ENCODE peak calls at places on chromosome 18, in four cellular contexts. D is SK-N-SH, J is HepG2, U is HCT116. R is an unnamed sample.

GRCh38 chr18:79798346-79798998 is 734 bp downstream of the KCNG2 start:
- DNase-seq in J (no peak), U (no peak), D (no peak), R (no peak)

GRCh38 chr18:46471809-46472498 is 185.1 kb downstream of the LOXHD1 start:
- DNase-seq in U (no peak), D (no peak), J (no peak), R (no peak)

GRCh38 chr18:61475931-61476330 is 142.7 kb downstream of the CDH20 start:
- DNase-seq in J (no peak), U (no peak), D (no peak), R (no peak)

GRCh38 chr18:80196528-80197320 is 50.6 kb downstream of the PARD6G start:
- DNase-seq in U (no peak), D (no peak), J (no peak), R (no peak)

GRCh38 chr18:13800505-13801259 is 23.3 kb upstream of the MC5R start:
- DNase-seq in J (peak), D (peak), U (peak), R (peak)

GRCh38 chr18:44128365-44128764 is 552.3 kb upstream of the SETBP1 start:
- DNase-seq in J (no peak), D (no peak), U (no peak), R (no peak)

GRCh38 chr18:25326231-25327042 is 25.5 kb downstream of the ZNF521 start:
- DNase-seq in J (no peak), D (no peak), U (no peak), R (no peak)

GRCh38 chr18:79572848-79573451 is 106.7 kb upstream of the CTDP1 start:
- DNase-seq in D (no peak), U (no peak), J (no peak), R (no peak)

GRCh38 chr18:27583021-27583420 is 397.9 kb upstream of the CHST9 start:
- DNase-seq in J (no peak), D (no peak), U (no peak), R (no peak)

GRCh38 chr18:63366270-63366990 is 576 bp downstream of the KDSR start:
- DNase-seq in D (peak), U (peak), J (peak), R (peak)

GRCh38 chr18:63949068-63949737 is at the start of gene HMSD:
- DNase-seq in D (peak), U (peak), J (no peak), R (peak)

GRCh38 chr18:21991081-21991534 is 178.3 kb upstream of the GATA6 start:
- DNase-seq in D (no peak), J (peak), U (no peak), R (no peak)

GRCh38 chr18:63160172-63160995 is 159.2 kb downstream of the BCL2 start:
- DNase-seq in D (no peak), U (no peak), J (no peak), R (no peak)

GRCh38 chr18:7164610-7165009 is 47.0 kb upstream of the LAMA1 start:
- DNase-seq in D (no peak), J (no peak), U (no peak), R (no peak)

GRCh38 chr18:58316400-58316942 is 272.4 kb downstream of the NEDD4L start:
- DNase-seq in J (no peak), U (no peak), D (no peak), R (no peak)

GRCh38 chr18:48765053-48765452 is 185.7 kb downstream of the SMAD7 start:
- DNase-seq in D (no peak), J (no peak), U (no peak), R (no peak)

GRCh38 chr18:78641689-78642231 is 337.9 kb upstream of the SALL3 start:
- DNase-seq in U (no peak), J (no peak), D (no peak), R (no peak)

GRCh38 chr18:13611616-13612110 is 114.7 kb downstream of the FAM210A start:
- DNase-seq in J (no peak), U (no peak), D (peak), R (no peak)

GRCh38 chr18:80184243-80184772 is 63.0 kb downstream of the PARD6G start:
- DNase-seq in U (no peak), D (no peak), J (no peak), R (no peak)

GRCh38 chr18:60191926-60192325 is 180.6 kb downstream of the MC4R start:
- DNase-seq in U (no peak), J (no peak), D (no peak), R (no peak)

GRCh38 chr18:62877448-62878221 is 162.3 kb downstream of the PHLPP1 start:
- DNase-seq in U (no peak), J (peak), D (no peak), R (no peak)

GRCh38 chr18:59042477-59042842 is 97.2 kb upstream of the SEC11C start:
- DNase-seq in J (no peak), U (no peak), D (no peak), R (no peak)

GRCh38 chr18:59033361-59033760 is 106.3 kb upstream of the SEC11C start:
- DNase-seq in J (no peak), D (no peak), U (no peak), R (no peak)

GRCh38 chr18:62452280-62452824 is 70.5 kb upstream of the ZCCHC2 start:
- DNase-seq in U (no peak), D (no peak), J (peak), R (no peak)

GRCh38 chr18:8409151-8409550 is 200.1 kb upstream of the RAB12 start:
- DNase-seq in D (no peak), J (no peak), U (no peak), R (no peak)

GRCh38 chr18:6613581-6613980 is 115.9 kb upstream of the ARHGAP28 start:
- DNase-seq in D (no peak), J (no peak), U (no peak), R (no peak)

GRCh38 chr18:11089931-11090715 is 59.2 kb downstream of the PIEZO2 start:
- DNase-seq in J (no peak), U (no peak), D (no peak), R (no peak)

GRCh38 chr18:59575995-59576394 is 121.2 kb downstream of the CCBE1 start:
- DNase-seq in U (no peak), J (no peak), D (no peak), R (no peak)

GRCh38 chr18:13447621-13448020 is 229.1 kb downstream of the LDLRAD4 start:
- DNase-seq in D (peak), J (no peak), U (no peak), R (no peak)

GRCh38 chr18:74534981-74535649 is 815 bp downstream of the CNDP1 start:
- DNase-seq in U (no peak), J (no peak), D (no peak), R (no peak)

GRCh38 chr18:53070706-53071105 is 730.7 kb downstream of the DCC start:
- DNase-seq in J (no peak), D (no peak), U (no peak), R (no peak)

GRCh38 chr18:3525870-3526420 is 76.0 kb downstream of the TGIF1 start:
- DNase-seq in J (no peak), U (no peak), D (no peak), R (peak)
- TF ChIP-seq ELF1 in J (no peak), U (no peak), D (no peak), R (no peak)

GRCh38 chr18:26479686-26480079 is 68.7 kb downstream of the KCTD1 start:
- DNase-seq in J (no peak), D (no peak), U (no peak), R (no peak)

GRCh38 chr18:26479065-26479685 is 69.2 kb downstream of the KCTD1 start:
- DNase-seq in D (no peak), J (no peak), U (no peak), R (no peak)

GRCh38 chr18:26483633-26484032 is 64.7 kb downstream of the KCTD1 start:
- DNase-seq in D (no peak), U (no peak), J (no peak), R (no peak)

GRCh38 chr18:26480897-26481795 is 67.2 kb downstream of the KCTD1 start:
- DNase-seq in J (peak), U (peak), D (no peak), R (no peak)

GRCh38 chr18:26482567-26482966 is 65.8 kb downstream of the KCTD1 start:
- DNase-seq in U (no peak), D (no peak), J (no peak), R (no peak)
- TF ChIP-seq ELF1 in U (no peak), D (no peak), J (no peak), R (no peak)

DNA sequence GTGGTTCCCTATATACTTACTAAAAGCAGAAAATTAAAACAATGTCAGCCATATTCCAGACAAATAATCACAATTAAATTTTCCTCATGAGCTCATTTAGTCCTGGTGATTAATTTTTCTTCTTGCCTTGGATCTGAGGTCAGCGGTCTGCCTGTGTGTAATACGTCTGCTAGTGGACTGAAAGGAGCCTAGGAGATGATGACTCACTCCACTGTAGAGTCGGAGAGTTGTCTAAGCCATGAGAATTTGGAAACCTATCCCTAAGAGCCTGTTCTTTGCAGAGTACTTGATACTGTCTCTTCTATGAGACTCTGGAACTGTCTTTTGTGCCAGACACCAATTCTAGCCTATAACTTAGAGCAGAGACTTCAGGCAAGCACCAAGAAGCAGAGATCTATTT is 94.2 kb upstream of the RAB27B start:
- DNase-seq in U (no peak), D (no peak), J (no peak), R (peak)
- TF ChIP-seq ELF1 in U (no peak), D (no peak), J (no peak), R (no peak)

GRCh38 chr18:23334569-23334968 is 118.5 kb upstream of the RIOK3 start:
- DNase-seq in D (no peak), U (no peak), J (no peak), R (no peak)

GRCh38 chr18:23332356-23332755 is 120.7 kb upstream of the RIOK3 start:
- DNase-seq in U (no peak), J (no peak), D (no peak), R (no peak)

GRCh38 chr18:23330423-23330822 is 122.7 kb upstream of the RIOK3 start:
- DNase-seq in D (no peak), J (no peak), U (no peak), R (no peak)

GRCh38 chr18:23333827-23334226 is 119.3 kb upstream of the RIOK3 start:
- DNase-seq in J (no peak), D (no peak), U (no peak), R (no peak)

DNA sequence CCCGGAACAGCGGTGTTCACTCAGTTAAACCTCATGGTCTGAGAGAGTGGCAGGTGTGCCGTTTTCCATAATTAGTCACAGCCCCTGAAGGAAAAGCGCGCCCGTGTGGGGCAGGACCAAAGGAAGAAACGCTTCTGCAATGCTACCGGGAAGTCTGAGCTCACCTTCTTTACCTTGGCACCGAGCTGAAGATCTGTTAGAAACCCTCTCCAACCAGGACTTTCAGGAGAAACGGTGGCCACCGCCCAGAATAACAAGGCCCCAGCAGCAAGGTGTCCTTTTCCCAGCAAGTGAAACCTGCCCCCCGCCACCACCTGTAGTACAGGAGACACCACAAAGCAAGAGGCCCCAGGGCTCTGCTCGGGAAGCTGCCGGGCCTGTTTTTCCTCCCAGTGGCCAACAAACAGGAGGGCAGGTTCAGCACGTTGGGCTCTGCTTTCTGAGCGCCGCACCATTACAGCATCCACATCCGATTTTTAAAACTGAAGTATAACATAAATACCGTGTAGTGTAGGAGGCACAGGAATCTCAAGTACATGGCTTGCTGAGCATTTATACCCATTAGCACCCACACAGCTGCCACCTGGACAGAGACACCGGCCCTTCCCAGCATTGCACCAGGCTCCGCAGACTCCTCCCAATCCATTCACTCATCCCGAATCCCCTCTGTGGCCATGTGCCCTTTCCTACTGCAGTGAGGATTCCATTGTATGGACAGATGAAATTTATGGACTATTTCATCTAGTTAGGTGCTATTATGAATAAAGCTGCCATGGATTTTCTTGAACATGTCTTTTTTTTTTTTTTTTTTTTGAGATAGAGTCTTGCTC is 121.8 kb upstream of the RIOK3 start:
- DNase-seq in U (no peak), J (no peak), D (no peak), R (no peak)
- TF ChIP-seq ELF1 in U (no peak), J (no peak), D (no peak), R (no peak)

DNA sequence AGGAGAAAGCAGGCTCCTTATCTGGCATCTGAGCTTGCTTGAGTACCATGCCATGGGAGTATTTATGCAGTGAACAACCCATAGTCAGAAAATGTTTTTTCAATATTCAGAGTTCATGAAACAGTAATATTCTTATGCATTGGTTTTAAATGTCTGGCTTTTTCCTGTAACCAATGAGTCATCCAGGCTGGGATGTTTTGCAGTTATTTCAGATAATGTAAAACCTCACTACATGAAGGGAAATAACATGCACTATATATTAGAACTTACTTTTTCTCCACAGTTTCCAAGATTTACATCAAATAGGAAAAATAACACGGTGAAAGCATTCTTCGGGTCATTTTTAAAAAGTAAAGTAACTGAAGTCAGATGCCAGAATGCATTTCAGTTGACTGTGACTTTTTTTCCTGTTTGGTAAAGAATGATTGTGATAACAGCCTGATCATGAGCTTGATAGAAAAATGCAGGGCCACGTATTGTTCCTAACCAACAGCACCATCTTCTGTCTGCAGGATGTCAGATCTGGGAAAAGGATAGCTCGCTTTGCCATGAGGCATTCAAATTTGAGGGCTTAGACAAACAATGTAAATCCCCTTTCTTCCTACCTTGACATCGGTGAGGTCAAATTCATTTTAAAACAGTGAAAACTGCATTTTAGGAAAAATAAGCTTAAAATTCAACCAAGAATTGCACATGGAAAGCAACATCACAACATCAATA is 152.8 kb downstream of the DSC3 start:
- DNase-seq in J (no peak), U (peak), D (peak), R (no peak)
- TF ChIP-seq ELF1 in J (no peak), U (no peak), D (no peak), R (no peak)

GRCh38 chr18:32049393-32050161 is 31.0 kb downstream of the RNF125 start:
- DNase-seq in U (no peak), J (no peak), D (no peak), R (no peak)

GRCh38 chr18:32048507-32049091 is 30.0 kb downstream of the RNF125 start:
- DNase-seq in U (no peak), D (no peak), J (peak), R (no peak)
- TF ChIP-seq ELF1 in U (no peak), D (no peak), J (no peak), R (no peak)

R was measured in K562.